ENCODE peak calls at places on chromosomes 16 and 17, in four cellular contexts. O is amygdala, S is cardiac muscle cell, U is memory B cell. B is an unnamed sample.

GRCh38 chr17:21283482-21284318 is 811 bp upstream of the MAP2K3 start:
- DNase-seq in O (no peak), S (peak), U (peak), B (no peak)

GRCh38 chr16:52634101-52634500 is 87.2 kb upstream of the TOX3 start:
- DNase-seq in O (no peak), S (no peak), U (no peak), B (no peak)

GRCh38 chr16:18039931-18040330 is 296.6 kb downstream of the NPIPA8 start:
- DNase-seq in O (no peak), S (no peak), U (no peak), B (no peak)

GRCh38 chr17:21530311-21530710 is 154.2 kb downstream of the KCNJ12 start:
- DNase-seq in O (no peak), S (no peak), U (no peak), B (no peak)

GRCh38 chr17:27038676-27039075 is 255.2 kb upstream of the WSB1 start:
- DNase-seq in O (no peak), S (no peak), U (no peak), B (no peak)

GRCh38 chr16:28140788-28141618 is 70.8 kb downstream of the XPO6 start:
- DNase-seq in O (no peak), S (no peak), U (peak), B (no peak)

GRCh38 chr16:83005653-83006160 is 378.9 kb downstream of the CDH13 start:
- DNase-seq in O (no peak), S (peak), U (no peak), B (no peak)

GRCh38 chr17:39926588-39927100 is 757 bp downstream of the ORMDL3 start:
- DNase-seq in O (no peak), S (peak), U (peak), B (peak)

GRCh38 chr16:56181401-56181800 is 9.9 kb upstream of the GNAO1 start:
- DNase-seq in O (no peak), S (no peak), U (no peak), B (no peak)

GRCh38 chr16:1678500-1679098 is 520 bp downstream of the JPT2 start:
- DNase-seq in O (no peak), S (peak), U (peak), B (peak)

GRCh38 chr16:28537964-28538732 is 626 bp downstream of the NUPR1 start:
- DNase-seq in O (no peak), S (no peak), U (no peak), B (no peak)

GRCh38 chr16:69106491-69107291 is 1.2 kb downstream of the HAS3 start:
- DNase-seq in O (no peak), S (no peak), U (peak), B (peak)

GRCh38 chr16:53884748-53885147 is 180.8 kb downstream of the FTO start:
- DNase-seq in O (no peak), S (no peak), U (no peak), B (no peak)

GRCh38 chr16:57530104-57530522 is 6.3 kb downstream of the CCDC102A start:
- DNase-seq in O (no peak), S (peak), U (no peak), B (no peak)

GRCh38 chr17:81488276-81488860 is 24.2 kb downstream of the ACTG1 start:
- DNase-seq in O (no peak), S (no peak), U (no peak), B (no peak)

GRCh38 chr16:62883526-62883925 is 847.3 kb upstream of the CDH8 start:
- DNase-seq in O (no peak), S (no peak), U (no peak), B (no peak)

GRCh38 chr17:30954046-30954805 is 16.6 kb upstream of the RNF135 start:
- DNase-seq in O (no peak), S (no peak), U (no peak), B (no peak)

GRCh38 chr17:64634217-64634616 is 27.9 kb downstream of the SMURF2 start:
- DNase-seq in O (no peak), S (no peak), U (no peak), B (no peak)

GRCh38 chr17:11622468-11622867 is 24.2 kb downstream of the DNAH9 start:
- DNase-seq in O (no peak), S (no peak), U (no peak), B (no peak)

GRCh38 chr17:48375356-48375755 is 54.7 kb downstream of the SKAP1 start:
- DNase-seq in O (no peak), S (peak), U (no peak), B (no peak)

GRCh38 chr17:73140531-73140930 is 24.3 kb upstream of the SSTR2 start:
- DNase-seq in O (no peak), S (no peak), U (no peak), B (no peak)

GRCh38 chr16:18805257-18805773 is 4.0 kb upstream of the ARL6IP1 start:
- DNase-seq in O (no peak), S (no peak), U (no peak), B (no peak)

GRCh38 chr17:78879679-78880186 is 23.3 kb downstream of the CEP295NL start:
- DNase-seq in O (no peak), S (peak), U (no peak), B (no peak)

GRCh38 chr17:37292429-37293139 is 83.2 kb upstream of the C17orf78 start:
- DNase-seq in O (no peak), S (peak), U (no peak), B (no peak)

GRCh38 chr16:30741461-30741914 is 6.7 kb upstream of the PHKG2 start:
- DNase-seq in O (no peak), S (peak), U (no peak), B (no peak)

GRCh38 chr16:87740909-87741424 is 24.8 kb downstream of the KLHDC4 start:
- DNase-seq in O (peak), S (peak), U (no peak), B (no peak)

GRCh38 chr16:31676731-31677130 is 149.0 kb downstream of the AHSP start:
- DNase-seq in O (no peak), S (no peak), U (no peak), B (no peak)

GRCh38 chr16:15509593-15510520 is 75.5 kb downstream of the BMERB1 start:
- DNase-seq in O (no peak), S (peak), U (no peak), B (no peak)

GRCh38 chr17:44653384-44653783 is 2.9 kb upstream of the MEIOC start:
- DNase-seq in O (no peak), S (no peak), U (no peak), B (no peak)

GRCh38 chr17:81031571-81032550 is 3.1 kb upstream of the BAIAP2 start:
- DNase-seq in O (no peak), S (no peak), U (no peak), B (no peak)

GRCh38 chr16:8571061-8571596 is 19.2 kb downstream of the TMEM114 start:
- DNase-seq in O (no peak), S (peak), U (no peak), B (no peak)

GRCh38 chr17:48499248-48499647 is 31.6 kb downstream of the HOXB1 start:
- DNase-seq in O (no peak), S (no peak), U (no peak), B (no peak)

GRCh38 chr16:85234310-85235235 is 122.3 kb upstream of the CIBAR2 start:
- DNase-seq in O (no peak), S (peak), U (no peak), B (peak)

GRCh38 chr17:66985338-66985737 is 20.8 kb downstream of the CACNG4 start:
- DNase-seq in O (no peak), S (no peak), U (no peak), B (no peak)

GRCh38 chr17:7307686-7308624 is 527 bp downstream of the EIF5A start:
- DNase-seq in O (no peak), S (peak), U (no peak), B (no peak)

GRCh38 chr17:4693416-4693815 is 10.5 kb downstream of the PELP1 start:
- DNase-seq in O (no peak), S (no peak), U (no peak), B (no peak)

GRCh38 chr16:25734473-25735100 is 42.8 kb downstream of the HS3ST4 start:
- DNase-seq in O (no peak), S (no peak), U (no peak), B (no peak)

GRCh38 chr17:199195-199604 is 17.8 kb upstream of the DOC2B start:
- DNase-seq in O (no peak), S (peak), U (no peak), B (no peak)

GRCh38 chr17:77454560-77455095 is 313.9 kb downstream of the SEC14L1 start:
- DNase-seq in O (no peak), S (no peak), U (no peak), B (no peak)

B was measured in neuronal stem cell.